ENCODE peak calls at places on chromosomes 1 and 21, in four cellular contexts. One of them, this sample, is unnamed.

GRCh38 chr1:199463521-199464127 is 563.9 kb upstream of the NR5A2 start:
- DNase-seq in K562: no peak
- DNase-seq in GM12878: peak; percentile 24
- DNase-seq in HepG2: peak; percentile 20
- DNase-seq in this sample: peak; percentile 51

GRCh38 chr1:100479620-100480338 is 58.2 kb upstream of the GPR88 start:
- DNase-seq in K562: no peak
- DNase-seq in GM12878: no peak
- DNase-seq in HepG2: peak; percentile 63
- DNase-seq in this sample: no peak

GRCh38 chr1:87130437-87130836 is 198.2 kb upstream of the LMO4 start:
- DNase-seq in K562: peak; percentile 22
- DNase-seq in GM12878: no peak
- DNase-seq in HepG2: no peak
- DNase-seq in this sample: no peak

GRCh38 chr1:41691424-41691823 is 206.9 kb upstream of the EDN2 start:
- DNase-seq in K562: no peak
- DNase-seq in GM12878: no peak
- DNase-seq in HepG2: no peak
- DNase-seq in this sample: no peak

GRCh38 chr21:15058718-15059316 is 6.0 kb downstream of the NRIP1 start:
- DNase-seq in K562: peak; percentile 34
- DNase-seq in GM12878: no peak
- DNase-seq in HepG2: no peak
- DNase-seq in this sample: no peak

GRCh38 chr1:113042336-113043143 is 30.5 kb upstream of the LRIG2 start:
- DNase-seq in K562: peak; percentile 93
- DNase-seq in GM12878: no peak
- DNase-seq in HepG2: peak; percentile 68
- DNase-seq in this sample: peak; percentile 87

GRCh38 chr1:210797422-210797821 is 336.5 kb downstream of the KCNH1 start:
- DNase-seq in K562: no peak
- DNase-seq in GM12878: no peak
- DNase-seq in HepG2: no peak
- DNase-seq in this sample: no peak

GRCh38 chr1:225816643-225817538 is 7.0 kb downstream of the EPHX1 start:
- DNase-seq in K562: no peak
- DNase-seq in GM12878: no peak
- DNase-seq in HepG2: no peak
- DNase-seq in this sample: no peak

GRCh38 chr1:161139765-161140164 is 7.3 kb upstream of the DEDD start:
- DNase-seq in K562: peak; percentile 60
- DNase-seq in GM12878: no peak
- DNase-seq in HepG2: peak; percentile 56
- DNase-seq in this sample: peak; percentile 30

GRCh38 chr1:46131727-46132528 is 501 bp downstream of the PIK3R3 start:
- DNase-seq in K562: peak; percentile 39
- DNase-seq in GM12878: no peak
- DNase-seq in HepG2: no peak
- DNase-seq in this sample: no peak

GRCh38 chr1:33390550-33390949 is 40.3 kb downstream of the PHC2 start:
- DNase-seq in K562: no peak
- DNase-seq in GM12878: no peak
- DNase-seq in HepG2: no peak
- DNase-seq in this sample: no peak

GRCh38 chr1:227934476-227935313 is 13.0 kb downstream of the WNT9A start:
- DNase-seq in K562: no peak
- DNase-seq in GM12878: no peak
- DNase-seq in HepG2: peak; percentile 27
- DNase-seq in this sample: no peak

GRCh38 chr1:11823366-11824137 is 17.6 kb downstream of the CLCN6 start:
- DNase-seq in K562: no peak
- DNase-seq in GM12878: no peak
- DNase-seq in HepG2: no peak
- DNase-seq in this sample: no peak

GRCh38 chr1:171188388-171189266 is 3.5 kb downstream of the FMO2 start:
- DNase-seq in K562: peak; percentile 65
- DNase-seq in GM12878: peak; percentile 5
- DNase-seq in HepG2: peak; percentile 43
- DNase-seq in this sample: peak; percentile 57

GRCh38 chr1:234434706-234435105 is 44.3 kb downstream of the TARBP1 start:
- DNase-seq in K562: no peak
- DNase-seq in GM12878: no peak
- DNase-seq in HepG2: no peak
- DNase-seq in this sample: no peak

GRCh38 chr1:179310271-179310670 is 16.7 kb downstream of the SOAT1 start:
- DNase-seq in K562: no peak
- DNase-seq in GM12878: no peak
- DNase-seq in HepG2: no peak
- DNase-seq in this sample: no peak

GRCh38 chr1:228304766-228305395 is 97.0 kb downstream of the OBSCN start:
- DNase-seq in K562: no peak
- DNase-seq in GM12878: no peak
- DNase-seq in HepG2: no peak
- DNase-seq in this sample: no peak

GRCh38 chr21:34636961-34637360 is 22.0 kb upstream of the RCAN1 start:
- DNase-seq in K562: no peak
- DNase-seq in GM12878: no peak
- DNase-seq in HepG2: no peak
- DNase-seq in this sample: no peak

GRCh38 chr21:34630536-34631143 is 15.7 kb upstream of the RCAN1 start:
- DNase-seq in K562: peak; percentile 76
- DNase-seq in GM12878: peak; percentile 33
- DNase-seq in HepG2: peak; percentile 44
- DNase-seq in this sample: no peak

GRCh38 chr21:34632498-34632897 is 17.6 kb upstream of the RCAN1 start:
- DNase-seq in K562: no peak
- DNase-seq in GM12878: no peak
- DNase-seq in HepG2: no peak
- DNase-seq in this sample: no peak

GRCh38 chr21:34639250-34639649 is 24.3 kb upstream of the RCAN1 start:
- DNase-seq in K562: no peak
- DNase-seq in GM12878: peak; percentile 60
- DNase-seq in HepG2: no peak
- DNase-seq in this sample: no peak

GRCh38 chr21:34635307-34635706 is 20.4 kb upstream of the RCAN1 start:
- DNase-seq in K562: peak; percentile 60
- DNase-seq in GM12878: no peak
- DNase-seq in HepG2: no peak
- DNase-seq in this sample: peak; percentile 67
- TF ChIP-seq TCF7 in K562: no peak
- TF ChIP-seq TCF7 in GM12878: no peak
- TF ChIP-seq TCF7 in HepG2: no peak
- TF ChIP-seq TCF7 in this sample: no peak

GRCh38 chr21:31041295-31042079 is 3.2 kb upstream of the KRTAP19-8 start:
- DNase-seq in K562: no peak
- DNase-seq in GM12878: no peak
- DNase-seq in HepG2: no peak
- DNase-seq in this sample: no peak
- TF ChIP-seq CTCF in K562: no peak
- TF ChIP-seq CTCF in GM12878: no peak
- TF ChIP-seq CTCF in HepG2: no peak
- TF ChIP-seq CTCF in this sample: no peak

GRCh38 chr1:54499097-54500029 is 48.7 kb upstream of the ACOT11 start:
- DNase-seq in K562: peak; percentile 59
- DNase-seq in GM12878: no peak
- DNase-seq in HepG2: no peak
- DNase-seq in this sample: peak; percentile 59
- TF ChIP-seq TCF7 in K562: no peak
- TF ChIP-seq TCF7 in GM12878: no peak
- TF ChIP-seq TCF7 in HepG2: no peak
- TF ChIP-seq TCF7 in this sample: no peak

GRCh38 chr21:34811368-34811767 is 142.6 kb downstream of the CLIC6 start:
- DNase-seq in K562: no peak
- DNase-seq in GM12878: no peak
- DNase-seq in HepG2: no peak
- DNase-seq in this sample: no peak

GRCh38 chr21:34812510-34813265 is 143.9 kb downstream of the CLIC6 start:
- DNase-seq in K562: no peak
- DNase-seq in GM12878: no peak
- DNase-seq in HepG2: peak; percentile 78
- DNase-seq in this sample: no peak

GRCh38 chr21:34808569-34809204 is 139.9 kb downstream of the CLIC6 start:
- DNase-seq in K562: no peak
- DNase-seq in GM12878: no peak
- DNase-seq in HepG2: no peak
- DNase-seq in this sample: no peak

GRCh38 chr21:34809822-34810221 is 141.0 kb downstream of the CLIC6 start:
- DNase-seq in K562: no peak
- DNase-seq in GM12878: no peak
- DNase-seq in HepG2: no peak
- DNase-seq in this sample: no peak

DNA sequence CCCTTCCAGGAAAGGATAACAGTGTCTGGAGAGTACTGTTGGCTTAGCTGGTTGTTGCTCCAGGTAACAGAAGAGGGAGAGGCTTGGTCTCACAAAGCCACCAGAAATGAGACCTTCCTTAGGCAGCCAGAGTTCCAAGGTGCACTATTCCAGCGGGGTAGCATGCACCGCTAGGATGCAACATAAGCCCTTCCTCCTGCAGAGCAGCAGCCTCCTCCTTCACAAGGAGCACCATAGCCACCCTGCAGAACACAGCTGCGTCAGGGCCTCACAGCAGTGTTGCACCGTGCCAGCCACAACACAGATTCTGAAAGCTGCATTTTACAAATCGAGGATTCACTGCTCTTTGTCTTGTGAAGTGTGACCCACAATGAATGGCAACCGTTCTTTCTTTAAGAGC is 142.0 kb downstream of the CLIC6 start:
- DNase-seq in K562: no peak
- DNase-seq in GM12878: no peak
- DNase-seq in HepG2: no peak
- DNase-seq in this sample: no peak
- TF ChIP-seq CTCF in K562: no peak
- TF ChIP-seq CTCF in GM12878: no peak
- TF ChIP-seq CTCF in HepG2: no peak
- TF ChIP-seq CTCF in this sample: no peak